ENCODE peak calls at places on chromosomes 16 and 17, in five cellular contexts. X is heart right ventricle; A is GDM1; Q is choroid plexus epithelial cell; Z is stimulated activated CD8-positive, alpha-beta memory T cell treated with anti-CD3 and anti-CD28 coated beads, Interleukin-15, amount 100 ng/mL, for 24 hours. V is an unnamed sample.

GRCh38 chr17:74214642-74215331 is 1.4 kb downstream of the TTYH2 start:
- DNase-seq in X (peak), A (no peak), Q (no peak), Z (no peak), V (no peak)

GRCh38 chr17:39633570-39634183 is 3.3 kb upstream of the STARD3 start:
- DNase-seq in X (no peak), A (no peak), Q (no peak), Z (no peak), V (no peak)

GRCh38 chr17:39096435-39097158 is 54.8 kb downstream of the PLXDC1 start:
- DNase-seq in X (no peak), A (no peak), Q (no peak), Z (no peak), V (no peak)

GRCh38 chr17:38894276-38894675 is 24.4 kb downstream of the LASP1 start:
- DNase-seq in X (no peak), A (no peak), Q (no peak), Z (no peak), V (no peak)

GRCh38 chr17:17156107-17156506 is 50.0 kb downstream of the PLD6 start:
- DNase-seq in X (no peak), A (no peak), Q (peak), Z (no peak), V (no peak)

GRCh38 chr17:42009170-42009569 is 8.1 kb downstream of the DNAJC7 start:
- DNase-seq in X (no peak), A (no peak), Q (peak), Z (no peak), V (no peak)

GRCh38 chr17:57577751-57578607 is 167.1 kb downstream of the CCDC182 start:
- DNase-seq in X (peak), A (no peak), Q (peak), Z (no peak), V (no peak)

GRCh38 chr16:55443855-55444254 is 35.1 kb upstream of the MMP2 start:
- DNase-seq in X (no peak), A (no peak), Q (no peak), Z (no peak), V (no peak)

GRCh38 chr16:10495031-10495345 is 85.4 kb downstream of the EMP2 start:
- DNase-seq in X (no peak), A (no peak), Q (no peak), Z (no peak), V (no peak)

GRCh38 chr16:11107781-11108465 is 148.1 kb downstream of the SOCS1 start:
- DNase-seq in X (no peak), A (no peak), Q (peak), Z (no peak), V (no peak)

GRCh38 chr17:59381716-59382570 is 50.5 kb downstream of the YPEL2 start:
- DNase-seq in X (peak), A (no peak), Q (peak), Z (no peak), V (no peak)

GRCh38 chr17:1083451-1084187 is 86.7 kb downstream of the TIMM22 start:
- DNase-seq in X (no peak), A (no peak), Q (no peak), Z (no peak), V (no peak)

GRCh38 chr17:68326681-68327080 is 35.4 kb downstream of the ARSG start:
- DNase-seq in X (no peak), A (no peak), Q (peak), Z (no peak), V (no peak)

GRCh38 chr16:66460703-66461102 is 33.6 kb downstream of the BEAN1 start:
- DNase-seq in X (no peak), A (no peak), Q (no peak), Z (no peak), V (no peak)

GRCh38 chr16:67910162-67910561 is 17.1 kb downstream of the PSKH1 start:
- DNase-seq in X (no peak), A (no peak), Q (peak), Z (no peak), V (no peak)

GRCh38 chr17:7177210-7177953 is 1.8 kb downstream of the ASGR1 start:
- DNase-seq in X (peak), A (peak), Q (peak), Z (peak), V (peak)

GRCh38 chr16:52546291-52546941 is 527 bp downstream of the TOX3 start:
- DNase-seq in X (peak), A (no peak), Q (no peak), Z (no peak), V (peak)

GRCh38 chr16:69481901-69482341 is 57.5 kb downstream of the CYB5B start:
- DNase-seq in X (peak), A (no peak), Q (peak), Z (no peak), V (no peak)

V was measured in mesothelial cell of epicardium.